ENCODE peak calls at places on chromosomes 2 and 18, in six cellular contexts. One of them, this sample, is unnamed.

GRCh38 chr18:46050268-46050667 is 21.8 kb downstream of the PSTPIP2 start:
- DNase-seq in mucosa of gallbladder: no peak
- DNase-seq in fibroblast of the aortic adventitia: no peak
- DNase-seq in T-helper 1 cell: no peak
- DNase-seq in A549: no peak
- DNase-seq in fibroblast of pulmonary artery: no peak
- DNase-seq in this sample: no peak

GRCh38 chr2:69931832-69932595 is 17.1 kb downstream of the MXD1 start:
- DNase-seq in mucosa of gallbladder: no peak
- DNase-seq in fibroblast of the aortic adventitia: no peak
- DNase-seq in T-helper 1 cell: no peak
- DNase-seq in A549: no peak
- DNase-seq in fibroblast of pulmonary artery: no peak
- DNase-seq in this sample: no peak

GRCh38 chr18:9404565-9405060 is 70.0 kb downstream of the TWSG1 start:
- DNase-seq in mucosa of gallbladder: no peak
- DNase-seq in fibroblast of the aortic adventitia: no peak
- DNase-seq in T-helper 1 cell: no peak
- DNase-seq in A549: no peak
- DNase-seq in fibroblast of pulmonary artery: peak
- DNase-seq in this sample: peak

GRCh38 chr2:105504459-105504858 is 105.6 kb upstream of the FHL2 start:
- DNase-seq in mucosa of gallbladder: no peak
- DNase-seq in fibroblast of the aortic adventitia: no peak
- DNase-seq in T-helper 1 cell: no peak
- DNase-seq in A549: no peak
- DNase-seq in fibroblast of pulmonary artery: no peak
- DNase-seq in this sample: no peak

GRCh38 chr18:76420888-76421287 is 74.2 kb downstream of the ZNF516 start:
- DNase-seq in mucosa of gallbladder: no peak
- DNase-seq in fibroblast of the aortic adventitia: no peak
- DNase-seq in T-helper 1 cell: no peak
- DNase-seq in A549: no peak
- DNase-seq in fibroblast of pulmonary artery: no peak
- DNase-seq in this sample: no peak

GRCh38 chr2:119657486-119658145 is 21.4 kb upstream of the TMEM177 start:
- DNase-seq in mucosa of gallbladder: no peak
- DNase-seq in fibroblast of the aortic adventitia: peak
- DNase-seq in T-helper 1 cell: no peak
- DNase-seq in A549: no peak
- DNase-seq in fibroblast of pulmonary artery: peak
- DNase-seq in this sample: no peak

GRCh38 chr2:133641942-133642341 is 73.7 kb upstream of the NCKAP5 start:
- DNase-seq in mucosa of gallbladder: no peak
- DNase-seq in fibroblast of the aortic adventitia: no peak
- DNase-seq in T-helper 1 cell: no peak
- DNase-seq in A549: no peak
- DNase-seq in fibroblast of pulmonary artery: no peak
- DNase-seq in this sample: no peak

GRCh38 chr2:1569879-1570450 is 156.7 kb downstream of the TPO start:
- DNase-seq in mucosa of gallbladder: no peak
- DNase-seq in fibroblast of the aortic adventitia: no peak
- DNase-seq in T-helper 1 cell: no peak
- DNase-seq in A549: no peak
- DNase-seq in fibroblast of pulmonary artery: no peak
- DNase-seq in this sample: no peak

GRCh38 chr2:200795044-200795443 is 16.7 kb upstream of the BZW1 start:
- DNase-seq in mucosa of gallbladder: no peak
- DNase-seq in fibroblast of the aortic adventitia: no peak
- DNase-seq in T-helper 1 cell: no peak
- DNase-seq in A549: peak
- DNase-seq in fibroblast of pulmonary artery: peak
- DNase-seq in this sample: peak

GRCh38 chr2:29847901-29848300 is 73.5 kb downstream of the ALK start:
- DNase-seq in mucosa of gallbladder: no peak
- DNase-seq in fibroblast of the aortic adventitia: no peak
- DNase-seq in T-helper 1 cell: no peak
- DNase-seq in A549: no peak
- DNase-seq in fibroblast of pulmonary artery: no peak
- DNase-seq in this sample: no peak

GRCh38 chr2:101962243-101962809 is 29.4 kb upstream of the IL1R2 start:
- DNase-seq in mucosa of gallbladder: no peak
- DNase-seq in fibroblast of the aortic adventitia: no peak
- DNase-seq in T-helper 1 cell: no peak
- DNase-seq in A549: no peak
- DNase-seq in fibroblast of pulmonary artery: no peak
- DNase-seq in this sample: no peak

GRCh38 chr2:239555566-239555895 is 154.7 kb upstream of the HDAC4 start:
- DNase-seq in mucosa of gallbladder: no peak
- DNase-seq in fibroblast of the aortic adventitia: no peak
- DNase-seq in T-helper 1 cell: no peak
- DNase-seq in A549: no peak
- DNase-seq in fibroblast of pulmonary artery: no peak
- DNase-seq in this sample: no peak

GRCh38 chr2:47028171-47028570 is 112.6 kb upstream of the MCFD2 start:
- DNase-seq in mucosa of gallbladder: no peak
- DNase-seq in fibroblast of the aortic adventitia: no peak
- DNase-seq in T-helper 1 cell: no peak
- DNase-seq in A549: no peak
- DNase-seq in fibroblast of pulmonary artery: no peak
- DNase-seq in this sample: no peak

GRCh38 chr2:23574919-23575654 is 190.1 kb downstream of the KLHL29 start:
- DNase-seq in mucosa of gallbladder: no peak
- DNase-seq in fibroblast of the aortic adventitia: no peak
- DNase-seq in T-helper 1 cell: no peak
- DNase-seq in A549: no peak
- DNase-seq in fibroblast of pulmonary artery: no peak
- DNase-seq in this sample: no peak

GRCh38 chr18:5440297-5440696 is 103.5 kb downstream of the EPB41L3 start:
- DNase-seq in mucosa of gallbladder: no peak
- DNase-seq in fibroblast of the aortic adventitia: no peak
- DNase-seq in T-helper 1 cell: no peak
- DNase-seq in A549: no peak
- DNase-seq in fibroblast of pulmonary artery: peak
- DNase-seq in this sample: no peak

GRCh38 chr2:226683196-226683595 is 116.4 kb downstream of the IRS1 start:
- DNase-seq in mucosa of gallbladder: no peak
- DNase-seq in fibroblast of the aortic adventitia: peak
- DNase-seq in T-helper 1 cell: no peak
- DNase-seq in A549: no peak
- DNase-seq in fibroblast of pulmonary artery: no peak
- DNase-seq in this sample: no peak

GRCh38 chr18:79608535-79608934 is 71.1 kb upstream of the CTDP1 start:
- DNase-seq in mucosa of gallbladder: no peak
- DNase-seq in fibroblast of the aortic adventitia: no peak
- DNase-seq in T-helper 1 cell: no peak
- DNase-seq in A549: no peak
- DNase-seq in fibroblast of pulmonary artery: no peak
- DNase-seq in this sample: no peak

GRCh38 chr2:233164967-233165366 is 86.5 kb upstream of the ATG16L1 start:
- DNase-seq in mucosa of gallbladder: no peak
- DNase-seq in fibroblast of the aortic adventitia: no peak
- DNase-seq in T-helper 1 cell: no peak
- DNase-seq in A549: no peak
- DNase-seq in fibroblast of pulmonary artery: no peak
- DNase-seq in this sample: no peak

GRCh38 chr2:157291018-157291417 is 33.5 kb downstream of the GALNT5 start:
- DNase-seq in mucosa of gallbladder: no peak
- DNase-seq in fibroblast of the aortic adventitia: no peak
- DNase-seq in T-helper 1 cell: no peak
- DNase-seq in A549: peak
- DNase-seq in fibroblast of pulmonary artery: no peak
- DNase-seq in this sample: no peak

GRCh38 chr2:10032746-10033105 is 10.6 kb upstream of the KLF11 start:
- DNase-seq in mucosa of gallbladder: no peak
- DNase-seq in fibroblast of the aortic adventitia: no peak
- DNase-seq in T-helper 1 cell: no peak
- DNase-seq in A549: no peak
- DNase-seq in fibroblast of pulmonary artery: no peak
- DNase-seq in this sample: no peak

GRCh38 chr2:43097650-43098049 is 128.8 kb downstream of the ZFP36L2 start:
- DNase-seq in mucosa of gallbladder: no peak
- DNase-seq in fibroblast of the aortic adventitia: no peak
- DNase-seq in T-helper 1 cell: no peak
- DNase-seq in A549: no peak
- DNase-seq in fibroblast of pulmonary artery: no peak
- DNase-seq in this sample: no peak

GRCh38 chr2:110101280-110101844 is 14.3 kb downstream of the MALL start:
- DNase-seq in mucosa of gallbladder: peak
- DNase-seq in fibroblast of the aortic adventitia: peak
- DNase-seq in T-helper 1 cell: no peak
- DNase-seq in A549: peak
- DNase-seq in fibroblast of pulmonary artery: peak
- DNase-seq in this sample: peak

GRCh38 chr2:159211447-159212396 is 74.8 kb downstream of the WDSUB1 start:
- DNase-seq in mucosa of gallbladder: no peak
- DNase-seq in fibroblast of the aortic adventitia: no peak
- DNase-seq in T-helper 1 cell: no peak
- DNase-seq in A549: no peak
- DNase-seq in fibroblast of pulmonary artery: no peak
- DNase-seq in this sample: no peak

GRCh38 chr2:173991857-173992588 is 26.9 kb upstream of the SP3 start:
- DNase-seq in mucosa of gallbladder: no peak
- DNase-seq in fibroblast of the aortic adventitia: peak
- DNase-seq in T-helper 1 cell: no peak
- DNase-seq in A549: no peak
- DNase-seq in fibroblast of pulmonary artery: peak
- DNase-seq in this sample: no peak

GRCh38 chr2:42560886-42561285 is 7.5 kb upstream of the MTA3 start:
- DNase-seq in mucosa of gallbladder: no peak
- DNase-seq in fibroblast of the aortic adventitia: no peak
- DNase-seq in T-helper 1 cell: no peak
- DNase-seq in A549: no peak
- DNase-seq in fibroblast of pulmonary artery: no peak
- DNase-seq in this sample: no peak

GRCh38 chr2:148994341-148994740 is 44.2 kb upstream of the LYPD6B start:
- DNase-seq in mucosa of gallbladder: peak
- DNase-seq in fibroblast of the aortic adventitia: no peak
- DNase-seq in T-helper 1 cell: no peak
- DNase-seq in A549: no peak
- DNase-seq in fibroblast of pulmonary artery: no peak
- DNase-seq in this sample: no peak

GRCh38 chr2:120989911-120990441 is 254.3 kb downstream of the GLI2 start:
- DNase-seq in mucosa of gallbladder: no peak
- DNase-seq in fibroblast of the aortic adventitia: no peak
- DNase-seq in T-helper 1 cell: no peak
- DNase-seq in A549: no peak
- DNase-seq in fibroblast of pulmonary artery: no peak
- DNase-seq in this sample: no peak

GRCh38 chr18:49170145-49170544 is 219.4 kb upstream of the SMAD7 start:
- DNase-seq in mucosa of gallbladder: no peak
- DNase-seq in fibroblast of the aortic adventitia: no peak
- DNase-seq in T-helper 1 cell: no peak
- DNase-seq in A549: no peak
- DNase-seq in fibroblast of pulmonary artery: no peak
- DNase-seq in this sample: no peak

This sample was measured in fibroblast of villous mesenchyme.